ENCODE peak calls at places on chromosomes 3 and 15, in four cellular contexts. S is ovary, E is hepatocyte, T is breast epithelium. X is an unnamed sample.

GRCh38 chr15:58398053-58398452 is 33.7 kb upstream of the LIPC start:
- DNase-seq in S (no peak), E (no peak), T (no peak), X (no peak)

GRCh38 chr3:43423142-43423541 is 136.8 kb downstream of the SNRK start:
- DNase-seq in T (no peak), E (no peak), S (peak; percentile 34), X (no peak)

GRCh38 chr15:56411122-56411749 is 46.0 kb downstream of the TEX9 start:
- DNase-seq in S (no peak), E (no peak), T (no peak), X (no peak)

GRCh38 chr15:39486546-39487081 is 94.3 kb upstream of the THBS1 start:
- DNase-seq in S (no peak), T (no peak), E (no peak), X (no peak)

GRCh38 chr3:156149781-156150375 is 29.5 kb downstream of the KCNAB1 start:
- DNase-seq in S (no peak), T (no peak), E (no peak), X (no peak)

GRCh38 chr15:92124669-92125068 is 269.0 kb upstream of the ST8SIA2 start:
- DNase-seq in T (no peak), E (no peak), S (no peak), X (no peak)

GRCh38 chr15:41104234-41104633 is 11.8 kb downstream of the INO80 start:
- DNase-seq in S (no peak), T (no peak), E (no peak), X (no peak)

GRCh38 chr3:114880078-114880477 is 267.0 kb downstream of the ZBTB20 start:
- DNase-seq in T (peak; percentile 45), E (no peak), S (peak; percentile 40), X (no peak)

GRCh38 chr15:78325092-78325843 is 14.9 kb upstream of the CRABP1 start:
- DNase-seq in T (no peak), S (no peak), E (peak; percentile 63), X (no peak)

GRCh38 chr15:29818141-29818540 is 4.1 kb downstream of the TJP1 start:
- DNase-seq in T (no peak), E (no peak), S (no peak), X (no peak)

GRCh38 chr15:39213385-39213840 is 367.5 kb upstream of the THBS1 start:
- DNase-seq in E (peak; percentile 63), T (peak; percentile 73), S (peak; percentile 43), X (no peak)

GRCh38 chr15:80308002-80308401 is 56.0 kb upstream of the CTXND1 start:
- DNase-seq in S (no peak), T (no peak), E (no peak), X (no peak)

DNA sequence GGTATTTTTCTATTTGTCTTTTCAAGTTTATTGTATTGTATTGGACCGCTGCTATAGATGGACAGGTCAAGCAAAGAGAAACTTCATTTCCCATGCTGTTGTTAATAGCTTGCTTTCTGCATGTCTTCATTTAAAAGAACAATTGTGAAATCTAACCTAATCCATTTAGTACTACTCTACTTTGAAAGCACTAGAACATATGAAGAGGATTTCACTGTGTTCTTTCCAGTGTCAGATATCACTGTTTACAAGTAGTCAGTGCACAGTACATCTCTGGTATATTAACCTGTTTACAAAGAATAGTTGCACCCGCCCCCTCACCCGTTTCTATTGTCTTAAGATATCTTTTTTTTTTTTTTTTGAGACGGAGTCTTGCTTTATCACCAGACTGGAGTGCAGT is 21.8 kb upstream of the EDEM1 start:
- DNase-seq in E (no peak), S (no peak), T (no peak), X (no peak)
- H3K27ac ChIP-seq in E (no peak overlapping the region), S (no peak overlapping the region), T (no peak overlapping the region), X (no peak overlapping the region)

DNA sequence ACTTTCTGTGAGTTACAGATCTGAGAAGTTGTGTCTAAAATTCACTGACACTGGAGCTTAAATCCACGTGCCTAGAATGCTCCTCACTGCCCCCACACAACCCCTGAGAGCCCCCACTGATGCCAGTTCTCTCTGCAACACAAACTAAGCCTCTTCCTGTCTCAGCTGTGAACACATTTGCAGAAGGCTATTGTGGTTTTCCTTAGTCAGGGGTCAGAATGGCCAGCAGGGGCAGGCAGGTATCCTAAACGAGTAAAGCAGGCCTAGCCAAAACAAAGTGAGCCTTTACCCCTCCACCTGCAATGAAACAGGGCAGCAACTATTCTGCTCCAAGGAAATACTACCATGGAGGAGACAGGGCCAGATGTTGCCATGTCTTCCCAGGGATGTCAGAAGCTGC is 78.6 kb downstream of the FHIT start:
- DNase-seq in E (no peak), S (no peak), T (no peak), X (no peak)
- TF ChIP-seq CTCF in E (no peak), S (no peak), T (no peak), X (no peak)

GRCh38 chr15:82831894-82832600 is 22.6 kb downstream of the WHAMM start:
- DNase-seq in T (no peak), S (no peak), E (no peak), X (no peak)
- H3K36me3 ChIP-seq in T (peaks cover 5% of the 10 kb centered on the region), S (no peaks in the 10 kb centered on the region), E (no peaks in the 10 kb centered on the region), X (peaks cover 6% of the 10 kb centered on the region)

GRCh38 chr15:83198476-83198875 is 9.1 kb downstream of the HDGFL3 start:
- DNase-seq in T (no peak), S (no peak), E (no peak), X (no peak)

GRCh38 chr15:83203543-83203942 is 4.1 kb downstream of the HDGFL3 start:
- DNase-seq in T (no peak), S (no peak), E (no peak), X (no peak)

GRCh38 chr15:83200162-83200561 is 7.5 kb downstream of the HDGFL3 start:
- DNase-seq in E (no peak), S (no peak), T (no peak), X (no peak)

GRCh38 chr15:83199288-83199687 is 8.3 kb downstream of the HDGFL3 start:
- DNase-seq in E (no peak), T (no peak), S (no peak), X (no peak)

GRCh38 chr15:83200589-83200988 is 7.0 kb downstream of the HDGFL3 start:
- DNase-seq in S (no peak), T (no peak), E (no peak), X (no peak)
- H3K27ac ChIP-seq in S (no peak overlapping the region), T (no peak overlapping the region), E (no peak overlapping the region), X (no peak overlapping the region)

GRCh38 chr15:53671545-53671944 is 87.9 kb downstream of the WDR72 start:
- DNase-seq in T (no peak), S (no peak), E (no peak), X (no peak)

GRCh38 chr15:53670701-53671100 is 88.8 kb downstream of the WDR72 start:
- DNase-seq in S (no peak), E (no peak), T (no peak), X (no peak)

DNA sequence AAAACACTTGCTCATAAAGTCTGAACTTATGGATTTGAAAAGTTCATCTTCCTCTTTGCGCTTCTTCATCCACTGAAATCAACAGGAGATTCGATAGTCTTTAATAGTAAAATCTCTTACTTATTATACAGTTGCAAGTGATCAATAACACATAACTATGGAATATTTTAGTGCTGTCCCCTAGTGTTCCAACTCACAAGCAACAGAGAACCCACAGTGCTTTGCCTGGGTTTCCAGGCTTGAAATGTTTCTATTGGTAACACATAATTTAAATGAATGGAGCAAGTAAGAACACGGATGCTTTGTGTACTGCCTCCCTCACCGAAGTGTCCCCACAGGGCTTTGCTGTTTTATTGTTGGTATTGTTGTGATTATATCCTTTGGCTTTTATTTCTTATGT is 93.5 kb downstream of the WDR72 start:
- DNase-seq in E (no peak), S (no peak), T (no peak), X (no peak)
- TF ChIP-seq CTCF in E (peak; percentile 21), S (no peak), T (no peak), X (no peak)

X was measured in prostate gland.